ENCODE peak calls at places on chromosomes 4 and X, in six cellular contexts. R is mammary epithelial cell, G is tibial artery, P is PC-3, B is BE2C, H is pancreas. W is an unnamed sample.
A peak's percentile ranks its signal among the peaks of the same experiment; 100 is the strongest.

GRCh38 chrX:51694254-51694653 is 11.6 kb upstream of the CENPVL2 start:
- DNase-seq in R (no peak), G (no peak), P (no peak), B (no peak), H (no peak), W (no peak)

GRCh38 chrX:108171671-108172070 is 80.1 kb downstream of the ATG4A start:
- DNase-seq in R (no peak), G (no peak), P (no peak), B (no peak), H (no peak), W (no peak)

GRCh38 chr4:78213218-78213617 is 156.1 kb downstream of the FRAS1 start:
- DNase-seq in R (no peak), G (no peak), P (no peak), B (no peak), H (no peak), W (no peak)

GRCh38 chrX:78119521-78120227 is 15.6 kb downstream of the PGK1 start:
- DNase-seq in R (no peak), G (no peak), P (peak; percentile 38), B (no peak), H (no peak), W (no peak)

GRCh38 chr4:92255920-92256244 is 47.9 kb upstream of the GRID2 start:
- DNase-seq in R (no peak), G (no peak), P (no peak), B (no peak), H (no peak), W (no peak)

GRCh38 chrX:133090410-133090809 is 6.5 kb downstream of the USP26 start:
- DNase-seq in R (peak; percentile 32), G (no peak), P (peak; percentile 23), B (no peak), H (no peak), W (no peak)

GRCh38 chr4:7006411-7006810 is 36.8 kb upstream of the TADA2B start:
- DNase-seq in R (no peak), G (no peak), P (no peak), B (no peak), H (no peak), W (no peak)

GRCh38 chr4:139036885-139037284 is 21.3 kb downstream of the NOCT start:
- DNase-seq in R (no peak), G (no peak), P (no peak), B (no peak), H (no peak), W (no peak)

DNA sequence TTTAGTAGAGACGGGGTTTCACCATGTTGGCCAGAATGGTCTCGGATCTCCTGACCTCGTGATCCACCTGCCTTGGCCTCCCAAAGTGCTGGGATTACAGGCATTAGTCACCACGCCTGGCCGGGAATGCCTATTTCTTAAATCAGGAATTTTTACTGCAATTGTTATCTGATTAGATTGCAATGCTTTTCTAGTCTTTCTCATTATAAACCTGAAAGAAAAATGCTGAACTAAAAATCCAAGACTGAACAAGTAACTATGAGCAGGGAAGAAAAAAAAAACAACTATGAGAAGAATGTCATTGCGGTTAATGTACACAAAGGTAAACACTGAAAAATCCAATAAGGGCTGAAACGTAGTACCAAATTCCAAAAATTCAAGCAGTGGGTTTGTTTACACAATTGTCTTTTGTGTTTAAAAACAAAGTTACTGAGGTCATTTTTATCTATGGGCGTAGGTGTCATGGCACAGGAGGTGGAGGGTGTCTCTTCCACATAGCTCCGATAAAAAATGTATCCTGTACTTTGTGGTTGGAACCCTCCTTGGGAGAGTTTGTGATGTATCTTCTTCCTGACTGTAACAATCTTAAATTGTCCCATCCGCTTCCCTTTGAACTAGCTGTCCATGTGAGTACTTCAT is 11.0 kb upstream of the TMEM156 start:
- DNase-seq in R (peak; percentile 28), G (no peak), P (peak; percentile 85), B (no peak), H (no peak), W (peak; percentile 26)
- H3K4me3 ChIP-seq in R (no peak overlapping the region), G (no peak overlapping the region), P (peak overlapping the region; percentile 88), B (no peak overlapping the region), H (no peak overlapping the region), W (peak overlapping the region; percentile 66)

GRCh38 chrX:148051973-148052372 is 70.8 kb downstream of the FMR1NB start:
- DNase-seq in R (no peak), G (no peak), P (no peak), B (no peak), H (no peak), W (no peak)
- TF ChIP-seq CTCF in R (no peak), G (no peak), P (no peak), B (no peak), H (no peak), W (no peak)

GRCh38 chrX:47447607-47448006 is 35.4 kb downstream of the ZNF41 start:
- DNase-seq in R (no peak), G (no peak), P (no peak), B (no peak), H (no peak), W (no peak)
- H3K9me3 ChIP-seq in R (peaks cover 48% of the 10 kb centered on the region), G (peaks cover 55% of the 10 kb centered on the region), P (peaks cover 23% of the 10 kb centered on the region), B (no peaks in the 10 kb centered on the region), H (no peaks in the 10 kb centered on the region), W (peaks cover 8% of the 10 kb centered on the region)

GRCh38 chr4:55633903-55634302 is 2.2 kb downstream of the NMU start:
- DNase-seq in R (no peak), G (no peak), P (no peak), B (no peak), H (no peak), W (no peak)
- H3K4me3 ChIP-seq in R (no peak overlapping the region), G (no peak overlapping the region), P (no peak overlapping the region), B (no peak overlapping the region), H (no peak overlapping the region), W (no peak overlapping the region)

GRCh38 chr4:169295822-169296221 is 25.1 kb upstream of the SH3RF1 start:
- DNase-seq in R (no peak), G (no peak), P (no peak), B (no peak), H (no peak), W (no peak)
- TF ChIP-seq CTCF in R (no peak), G (no peak), P (no peak), B (no peak), H (no peak), W (no peak)

DNA sequence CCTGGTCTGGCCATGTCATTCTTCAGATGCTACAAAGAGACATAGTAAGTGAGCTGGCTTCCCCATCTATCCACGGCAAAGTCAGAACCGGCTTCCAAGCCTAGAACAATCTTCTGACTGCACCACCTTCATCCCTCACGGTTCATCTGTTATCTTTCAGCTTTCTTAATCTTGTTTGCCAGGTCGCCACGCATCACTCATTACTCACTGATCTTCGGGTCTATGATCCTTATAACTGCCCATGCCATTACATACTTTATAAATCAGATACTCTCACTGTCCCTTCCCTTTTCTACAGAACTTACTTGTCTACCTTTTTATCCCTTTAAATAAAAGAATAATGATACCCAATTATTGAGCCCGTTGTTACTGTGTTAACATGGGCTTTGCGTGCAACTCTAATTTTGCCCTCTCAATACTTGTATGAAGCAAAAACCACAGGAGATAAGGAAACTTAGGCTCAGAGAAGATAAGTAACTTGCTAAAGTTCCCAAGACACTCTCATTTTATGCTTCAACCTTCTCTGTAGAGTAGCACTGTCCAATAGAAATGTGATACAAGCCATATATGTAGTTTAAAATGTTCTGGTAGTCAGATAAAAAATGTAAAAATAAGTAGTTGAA is 171.7 kb downstream of the AMELX start:
- DNase-seq in R (no peak), G (no peak), P (peak; percentile 21), B (no peak), H (no peak), W (no peak)
- H3K9me3 ChIP-seq in R (no peaks in the 10 kb centered on the region), G (no peaks in the 10 kb centered on the region), P (no peaks in the 10 kb centered on the region), B (no peaks in the 10 kb centered on the region), H (no peaks in the 10 kb centered on the region), W (no peaks in the 10 kb centered on the region)

W was measured in lower lobe of right lung.